ENCODE peak calls at places on chromosome 21, in seven cellular contexts. One of them, this sample, is unnamed.
A peak's percentile ranks its signal among the peaks of the same experiment; 100 is the strongest.

GRCh38 chr21:18244721-18245486 is at the start of gene CHODL:
- DNase-seq in suprapubic skin: no peak
- DNase-seq in stomach: no peak
- DNase-seq in tibial nerve: no peak
- DNase-seq in esophagus muscularis mucosa: no peak
- DNase-seq in ovary: no peak
- DNase-seq in A549: no peak
- DNase-seq in this sample: no peak

GRCh38 chr21:32089771-32090170 is 189.1 kb downstream of the MIS18A start:
- DNase-seq in suprapubic skin: no peak
- DNase-seq in stomach: no peak
- DNase-seq in tibial nerve: no peak
- DNase-seq in esophagus muscularis mucosa: no peak
- DNase-seq in ovary: no peak
- DNase-seq in A549: no peak
- DNase-seq in this sample: no peak

GRCh38 chr21:36479415-36480402 is at the start of gene CLDN14:
- DNase-seq in suprapubic skin: no peak
- DNase-seq in stomach: peak; percentile 65
- DNase-seq in tibial nerve: no peak
- DNase-seq in esophagus muscularis mucosa: no peak
- DNase-seq in ovary: no peak
- DNase-seq in A549: no peak
- DNase-seq in this sample: no peak

GRCh38 chr21:16125274-16125673 is 395.5 kb downstream of the USP25 start:
- DNase-seq in suprapubic skin: no peak
- DNase-seq in stomach: no peak
- DNase-seq in tibial nerve: no peak
- DNase-seq in esophagus muscularis mucosa: no peak
- DNase-seq in ovary: no peak
- DNase-seq in A549: no peak
- DNase-seq in this sample: no peak

GRCh38 chr21:37373539-37373938 is 7.0 kb downstream of the DYRK1A start:
- DNase-seq in suprapubic skin: no peak
- DNase-seq in stomach: no peak
- DNase-seq in tibial nerve: no peak
- DNase-seq in esophagus muscularis mucosa: no peak
- DNase-seq in ovary: no peak
- DNase-seq in A549: no peak
- DNase-seq in this sample: no peak

GRCh38 chr21:38675450-38675849 is 130.3 kb upstream of the ETS2 start:
- DNase-seq in suprapubic skin: no peak
- DNase-seq in stomach: no peak
- DNase-seq in tibial nerve: no peak
- DNase-seq in esophagus muscularis mucosa: no peak
- DNase-seq in ovary: no peak
- DNase-seq in A549: no peak
- DNase-seq in this sample: no peak

GRCh38 chr21:26776320-26777021 is 68.7 kb downstream of the ADAMTS1 start:
- DNase-seq in suprapubic skin: no peak
- DNase-seq in stomach: no peak
- DNase-seq in tibial nerve: no peak
- DNase-seq in esophagus muscularis mucosa: no peak
- DNase-seq in ovary: no peak
- DNase-seq in A549: no peak
- DNase-seq in this sample: no peak

GRCh38 chr21:23858878-23859277 is 1748.4 kb downstream of the MRPL39 start:
- DNase-seq in suprapubic skin: no peak
- DNase-seq in stomach: no peak
- DNase-seq in tibial nerve: no peak
- DNase-seq in esophagus muscularis mucosa: no peak
- DNase-seq in ovary: no peak
- DNase-seq in A549: no peak
- DNase-seq in this sample: no peak

GRCh38 chr21:26844258-26845065 is 747 bp downstream of the ADAMTS1 start:
- DNase-seq in suprapubic skin: no peak
- DNase-seq in stomach: no peak
- DNase-seq in tibial nerve: peak; percentile 29
- DNase-seq in esophagus muscularis mucosa: no peak
- DNase-seq in ovary: peak; percentile 67
- DNase-seq in A549: peak; percentile 33
- DNase-seq in this sample: peak; percentile 84

GRCh38 chr21:38223893-38224540 is 32.8 kb upstream of the KCNJ15 start:
- DNase-seq in suprapubic skin: no peak
- DNase-seq in stomach: no peak
- DNase-seq in tibial nerve: no peak
- DNase-seq in esophagus muscularis mucosa: peak; percentile 42
- DNase-seq in ovary: no peak
- DNase-seq in A549: peak; percentile 75
- DNase-seq in this sample: no peak

GRCh38 chr21:17903029-17903806 is 84.1 kb upstream of the C21orf91 start:
- DNase-seq in suprapubic skin: no peak
- DNase-seq in stomach: no peak
- DNase-seq in tibial nerve: no peak
- DNase-seq in esophagus muscularis mucosa: no peak
- DNase-seq in ovary: no peak
- DNase-seq in A549: no peak
- DNase-seq in this sample: no peak

DNA sequence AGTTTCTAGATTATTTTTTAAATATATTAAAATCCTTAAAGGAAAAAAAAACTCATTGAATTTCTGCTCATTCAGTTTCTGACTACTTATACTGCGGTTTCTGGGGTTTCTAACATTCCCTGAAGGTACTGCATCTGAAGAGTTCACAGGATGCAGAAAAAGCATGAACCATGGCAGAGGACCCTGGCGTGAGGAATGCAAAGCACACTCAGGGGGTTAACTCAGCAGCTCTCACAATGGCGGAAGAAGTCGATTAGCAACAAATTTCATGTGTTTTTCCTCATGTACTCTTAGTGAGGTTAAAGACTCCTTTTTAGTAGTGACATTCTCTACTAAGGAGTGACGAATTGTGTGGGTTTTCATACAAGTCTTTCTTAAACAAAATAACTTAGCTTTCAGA is 975.6 kb downstream of the NCAM2 start:
- DNase-seq in suprapubic skin: no peak
- DNase-seq in stomach: no peak
- DNase-seq in tibial nerve: no peak
- DNase-seq in esophagus muscularis mucosa: no peak
- DNase-seq in ovary: no peak
- DNase-seq in A549: no peak
- DNase-seq in this sample: no peak
- TF ChIP-seq CTCF in suprapubic skin: no peak
- TF ChIP-seq CTCF in stomach: no peak
- TF ChIP-seq CTCF in tibial nerve: no peak
- TF ChIP-seq CTCF in esophagus muscularis mucosa: no peak
- TF ChIP-seq CTCF in ovary: no peak
- TF ChIP-seq CTCF in A549: no peak
- TF ChIP-seq CTCF in this sample: no peak

GRCh38 chr21:40331182-40331581 is 463.9 kb downstream of the PCP4 start:
- DNase-seq in suprapubic skin: no peak
- DNase-seq in stomach: no peak
- DNase-seq in tibial nerve: no peak
- DNase-seq in esophagus muscularis mucosa: no peak
- DNase-seq in ovary: no peak
- DNase-seq in A549: no peak
- DNase-seq in this sample: no peak
- TF ChIP-seq EP300 in suprapubic skin: no peak
- TF ChIP-seq EP300 in stomach: no peak
- TF ChIP-seq EP300 in tibial nerve: no peak
- TF ChIP-seq EP300 in esophagus muscularis mucosa: no peak
- TF ChIP-seq EP300 in ovary: no peak
- TF ChIP-seq EP300 in A549: no peak
- TF ChIP-seq EP300 in this sample: no peak

GRCh38 chr21:34924194-34924593 is 124.9 kb downstream of the RUNX1 start:
- DNase-seq in suprapubic skin: no peak
- DNase-seq in stomach: no peak
- DNase-seq in tibial nerve: no peak
- DNase-seq in esophagus muscularis mucosa: no peak
- DNase-seq in ovary: no peak
- DNase-seq in A549: no peak
- DNase-seq in this sample: no peak

GRCh38 chr21:34921151-34921550 is 128.0 kb downstream of the RUNX1 start:
- DNase-seq in suprapubic skin: no peak
- DNase-seq in stomach: no peak
- DNase-seq in tibial nerve: no peak
- DNase-seq in esophagus muscularis mucosa: no peak
- DNase-seq in ovary: no peak
- DNase-seq in A549: no peak
- DNase-seq in this sample: no peak

GRCh38 chr21:34923626-34924025 is 125.5 kb downstream of the RUNX1 start:
- DNase-seq in suprapubic skin: no peak
- DNase-seq in stomach: no peak
- DNase-seq in tibial nerve: no peak
- DNase-seq in esophagus muscularis mucosa: no peak
- DNase-seq in ovary: no peak
- DNase-seq in A549: no peak
- DNase-seq in this sample: no peak

GRCh38 chr21:34923202-34923601 is 125.9 kb downstream of the RUNX1 start:
- DNase-seq in suprapubic skin: no peak
- DNase-seq in stomach: no peak
- DNase-seq in tibial nerve: no peak
- DNase-seq in esophagus muscularis mucosa: no peak
- DNase-seq in ovary: no peak
- DNase-seq in A549: no peak
- DNase-seq in this sample: no peak

DNA sequence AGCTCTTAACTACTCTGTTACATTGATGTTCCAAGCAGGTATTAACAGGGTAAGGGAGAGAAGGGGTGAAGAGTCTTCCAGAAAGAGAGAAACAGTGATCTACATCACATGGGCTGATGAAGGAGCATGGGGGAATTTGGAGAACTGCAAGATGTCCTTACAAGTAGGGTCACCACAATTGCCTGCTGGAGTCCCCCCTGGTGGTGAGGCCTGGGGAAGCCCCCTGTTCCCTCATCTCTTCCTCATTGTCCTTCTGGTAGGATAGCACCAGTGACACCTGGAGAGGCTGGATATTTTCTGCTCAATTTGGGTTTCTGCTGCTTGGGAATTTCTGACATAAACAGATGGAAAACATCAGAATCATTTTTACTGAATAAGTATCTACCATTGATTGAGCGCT is 126.6 kb downstream of the RUNX1 start:
- DNase-seq in suprapubic skin: no peak
- DNase-seq in stomach: no peak
- DNase-seq in tibial nerve: no peak
- DNase-seq in esophagus muscularis mucosa: no peak
- DNase-seq in ovary: no peak
- DNase-seq in A549: no peak
- DNase-seq in this sample: no peak
- TF ChIP-seq CTCF in suprapubic skin: no peak
- TF ChIP-seq CTCF in stomach: no peak
- TF ChIP-seq CTCF in tibial nerve: no peak
- TF ChIP-seq CTCF in esophagus muscularis mucosa: no peak
- TF ChIP-seq CTCF in ovary: no peak
- TF ChIP-seq CTCF in A549: no peak
- TF ChIP-seq CTCF in this sample: no peak

DNA sequence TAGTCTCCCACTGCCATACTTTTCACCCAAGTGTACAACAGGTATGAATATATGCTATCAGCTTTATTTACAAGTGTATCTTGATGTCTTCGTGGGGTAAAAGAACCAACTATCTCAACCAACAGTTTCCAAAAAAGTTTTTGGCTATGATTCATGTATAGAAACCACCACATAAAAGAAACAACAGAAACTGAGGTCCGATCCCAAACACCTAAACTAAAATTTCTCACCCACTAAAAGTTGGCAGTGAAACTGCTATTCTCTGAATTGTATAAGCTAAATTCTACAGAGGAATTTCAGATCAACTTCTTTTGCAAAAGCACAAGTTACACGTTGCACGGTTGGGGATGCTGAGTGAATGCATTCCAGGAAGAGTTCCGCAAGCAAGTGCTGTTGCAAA is 5.0 kb upstream of the KCNE1 start:
- DNase-seq in suprapubic skin: no peak
- DNase-seq in stomach: no peak
- DNase-seq in tibial nerve: no peak
- DNase-seq in esophagus muscularis mucosa: no peak
- DNase-seq in ovary: no peak
- DNase-seq in A549: no peak
- DNase-seq in this sample: no peak
- TF ChIP-seq EP300 in suprapubic skin: no peak
- TF ChIP-seq EP300 in stomach: no peak
- TF ChIP-seq EP300 in tibial nerve: no peak
- TF ChIP-seq EP300 in esophagus muscularis mucosa: no peak
- TF ChIP-seq EP300 in ovary: no peak
- TF ChIP-seq EP300 in A549: no peak
- TF ChIP-seq EP300 in this sample: no peak

DNA sequence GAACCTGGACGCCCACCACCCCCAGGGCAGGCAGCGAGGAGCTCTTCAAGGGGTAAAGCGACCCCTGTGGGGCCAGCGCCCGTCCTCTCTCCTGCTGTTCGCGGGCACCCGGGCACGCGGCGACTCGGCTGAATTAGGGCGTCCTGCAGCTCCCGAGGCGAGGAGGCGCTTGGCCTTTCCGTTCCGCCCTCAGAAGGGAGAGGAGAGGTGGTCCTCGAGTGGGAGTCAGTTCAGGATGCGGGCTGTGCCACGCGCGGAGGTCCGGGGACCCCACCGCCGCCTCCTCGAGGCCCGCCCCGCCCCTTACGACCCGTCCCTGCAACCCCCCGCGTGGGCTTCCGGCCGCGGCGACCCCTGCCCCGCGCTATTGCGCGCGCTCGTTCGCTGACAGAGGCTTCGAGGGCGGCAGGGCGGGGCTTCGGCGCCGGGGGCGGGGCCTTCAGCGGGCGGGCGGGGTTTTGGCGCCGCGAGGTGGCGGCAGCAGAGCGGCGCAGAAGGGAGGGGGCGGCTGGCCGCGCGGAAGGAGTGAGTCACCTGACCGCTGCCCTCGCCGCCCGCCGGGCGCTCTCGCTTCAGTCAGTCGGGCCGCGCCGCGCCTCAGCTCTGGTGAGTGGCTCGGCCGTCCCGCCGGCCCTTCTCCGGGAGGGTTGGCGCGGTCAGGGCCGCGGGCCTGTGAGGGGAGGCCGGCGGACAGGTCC is at the start of gene BACH1:
- DNase-seq in suprapubic skin: peak; percentile 95
- DNase-seq in stomach: peak; percentile 92
- DNase-seq in tibial nerve: peak; percentile 77
- DNase-seq in esophagus muscularis mucosa: peak; percentile 94
- DNase-seq in ovary: peak; percentile 87
- DNase-seq in A549: peak; percentile 76
- DNase-seq in this sample: peak; percentile 95
- TF ChIP-seq CTCF in suprapubic skin: peak; percentile 63
- TF ChIP-seq CTCF in stomach: peak; percentile 30
- TF ChIP-seq CTCF in tibial nerve: peak; percentile 68
- TF ChIP-seq CTCF in esophagus muscularis mucosa: peak; percentile 57
- TF ChIP-seq CTCF in ovary: no peak
- TF ChIP-seq CTCF in A549: peak; percentile 39
- TF ChIP-seq CTCF in this sample: no peak

GRCh38 chr21:45162115-45162514 is 87.7 kb downstream of the ADARB1 start:
- DNase-seq in suprapubic skin: no peak
- DNase-seq in stomach: no peak
- DNase-seq in tibial nerve: no peak
- DNase-seq in esophagus muscularis mucosa: peak; percentile 39
- DNase-seq in ovary: no peak
- DNase-seq in A549: no peak
- DNase-seq in this sample: peak; percentile 41
- TF ChIP-seq EP300 in suprapubic skin: no peak
- TF ChIP-seq EP300 in stomach: no peak
- TF ChIP-seq EP300 in tibial nerve: no peak
- TF ChIP-seq EP300 in esophagus muscularis mucosa: no peak
- TF ChIP-seq EP300 in ovary: no peak
- TF ChIP-seq EP300 in A549: no peak
- TF ChIP-seq EP300 in this sample: no peak